ENCODE peak calls at places on chromosomes 5 and 9, in seven cellular contexts. F, O, P, V, M, G and X are unnamed samples.

GRCh38 chr9:73548201-73548600 is 396.5 kb downstream of the ANXA1 start:
- DNase-seq in P (no peak), V (no peak), O (no peak), G (no peak), F (no peak), M (peak), X (no peak)

GRCh38 chr9:26789959-26790358 is 102.6 kb downstream of the CAAP1 start:
- DNase-seq in P (no peak), G (no peak), O (no peak), V (no peak), F (no peak), M (no peak), X (peak)

GRCh38 chr9:133129001-133129799 is 8.2 kb upstream of the RALGDS start:
- DNase-seq in G (no peak), M (no peak), P (no peak), O (no peak), F (no peak), V (no peak), X (no peak)

GRCh38 chr5:91339053-91339710 is 43.9 kb downstream of the ARRDC3 start:
- DNase-seq in V (no peak), P (no peak), M (peak), O (no peak), G (no peak), F (no peak), X (peak)

GRCh38 chr9:13750061-13750460 is 470.6 kb upstream of the MPDZ start:
- DNase-seq in P (no peak), V (no peak), O (no peak), F (no peak), G (no peak), M (no peak), X (peak)

GRCh38 chr9:1051286-1052118 is 1.3 kb downstream of the DMRT2 start:
- DNase-seq in F (no peak), V (peak), O (no peak), G (no peak), P (peak), M (peak), X (no peak)

GRCh38 chr5:34656700-34657549 is 797 bp downstream of the RAI14 start:
- DNase-seq in V (peak), P (peak), O (no peak), M (peak), G (no peak), F (peak), X (peak)

GRCh38 chr5:169716287-169716686 is 79.2 kb downstream of the DOCK2 start:
- DNase-seq in O (no peak), F (no peak), V (no peak), G (no peak), M (no peak), P (no peak), X (peak)

GRCh38 chr5:142550471-142550870 is 135.4 kb downstream of the FGF1 start:
- DNase-seq in G (no peak), O (no peak), V (no peak), M (no peak), F (no peak), P (no peak), X (no peak)

GRCh38 chr9:20353931-20354652 is 268.2 kb downstream of the MLLT3 start:
- DNase-seq in F (no peak), M (no peak), P (no peak), G (no peak), O (no peak), V (no peak), X (peak)

GRCh38 chr5:54021413-54022155 is 288.8 kb downstream of the ARL15 start:
- DNase-seq in M (no peak), P (no peak), F (no peak), G (no peak), O (no peak), V (no peak), X (peak)

GRCh38 chr5:9589049-9589835 is 40.9 kb downstream of the TAS2R1 start:
- DNase-seq in F (no peak), O (no peak), M (peak), P (no peak), V (no peak), G (no peak), X (no peak)

GRCh38 chr9:111890254-111890791 is 6.3 kb upstream of the UGCG start:
- DNase-seq in O (no peak), V (no peak), M (no peak), G (no peak), F (no peak), P (no peak), X (no peak)

GRCh38 chr9:32351845-32352244 is 32.6 kb upstream of the ACO1 start:
- DNase-seq in P (no peak), O (no peak), F (no peak), G (no peak), M (no peak), V (peak), X (peak)

GRCh38 chr9:98045234-98046160 is 11.0 kb upstream of the NANS start:
- DNase-seq in G (peak), O (no peak), F (no peak), V (no peak), P (no peak), M (no peak), X (no peak)

GRCh38 chr5:5667136-5667554 is 244.7 kb downstream of the ICE1 start:
- DNase-seq in G (no peak), P (no peak), M (no peak), V (no peak), O (no peak), F (no peak), X (no peak)

GRCh38 chr5:62041364-62041763 is 264.6 kb upstream of the KIF2A start:
- DNase-seq in V (no peak), G (no peak), P (no peak), O (no peak), F (no peak), M (no peak), X (no peak)

GRCh38 chr9:3271581-3271980 is 254.2 kb downstream of the RFX3 start:
- DNase-seq in V (no peak), P (no peak), M (no peak), O (no peak), G (no peak), F (no peak), X (no peak)